ENCODE peak calls at places on chromosomes 4 and X, in four cellular contexts. U, I, P and G are unnamed samples.

GRCh38 chr4:8238515-8239053 is 31.0 kb upstream of the HTRA3 start:
- DNase-seq in U (peak), I (no peak), P (no peak), G (peak)

GRCh38 chr4:3010998-3011397 is 47.6 kb downstream of the GRK4 start:
- DNase-seq in U (no peak), I (no peak), P (no peak), G (no peak)

GRCh38 chr4:182922551-182923284 is 5.5 kb upstream of the DCTD start:
- DNase-seq in U (no peak), I (no peak), P (no peak), G (no peak)

GRCh38 chrX:6067600-6067999 is 161.1 kb downstream of the NLGN4X start:
- DNase-seq in U (no peak), I (no peak), P (no peak), G (no peak)

GRCh38 chrX:40646489-40647306 is 663 bp downstream of the CXorf38 start:
- DNase-seq in U (peak), I (no peak), P (no peak), G (peak)

GRCh38 chr4:91837608-91838029 is 466.1 kb upstream of the GRID2 start:
- DNase-seq in U (no peak), I (no peak), P (no peak), G (no peak)

GRCh38 chrX:115393271-115393670 is 103.8 kb downstream of the LUZP4 start:
- DNase-seq in U (no peak), I (no peak), P (no peak), G (no peak)

GRCh38 chr4:14910411-14910810 is 91.9 kb upstream of the CPEB2 start:
- DNase-seq in U (no peak), I (no peak), P (no peak), G (no peak)

GRCh38 chr4:169254546-169254983 is 16.2 kb downstream of the SH3RF1 start:
- DNase-seq in U (no peak), I (no peak), P (no peak), G (no peak)

GRCh38 chrX:50770702-50771101 is 43.3 kb downstream of the SHROOM4 start:
- DNase-seq in U (no peak), I (no peak), P (no peak), G (no peak)

GRCh38 chr4:128153795-128154194 is 92.7 kb downstream of the LARP1B start:
- DNase-seq in U (no peak), I (no peak), P (no peak), G (no peak)

GRCh38 chr4:153954654-153955053 is 165.8 kb upstream of the SFRP2 start:
- DNase-seq in U (no peak), I (no peak), P (no peak), G (peak)

GRCh38 chrX:39957816-39958561 is 139.8 kb downstream of the BCOR start:
- DNase-seq in U (no peak), I (no peak), P (no peak), G (no peak)

GRCh38 chr4:70613182-70613892 is 15.2 kb upstream of the ENAM start:
- DNase-seq in U (no peak), I (no peak), P (no peak), G (peak)

GRCh38 chrX:115472131-115472530 is 88.8 kb upstream of the PLS3 start:
- DNase-seq in U (no peak), I (no peak), P (no peak), G (no peak)

GRCh38 chrX:51893931-51894696 is 691 bp downstream of the MAGED1 start:
- DNase-seq in U (peak), I (no peak), P (no peak), G (no peak)

GRCh38 chrX:103215037-103215767 is at the start of gene BEX4:
- DNase-seq in U (peak), I (peak), P (peak), G (peak)

GRCh38 chrX:806586-806985 is 176.0 kb downstream of the SHOX start:
- DNase-seq in U (no peak), I (no peak), P (no peak), G (no peak)

GRCh38 chr4:166198041-166198440 is 325.0 kb downstream of the TLL1 start:
- DNase-seq in U (no peak), I (no peak), P (no peak), G (no peak)

GRCh38 chr4:20248155-20248558 is 3.5 kb upstream of the SLIT2 start:
- DNase-seq in U (peak), I (no peak), P (no peak), G (no peak)

GRCh38 chr4:55554453-55555030 is 7.8 kb upstream of the CLOCK start:
- DNase-seq in U (no peak), I (no peak), P (no peak), G (peak)

GRCh38 chr4:7124643-7125442 is 57.0 kb upstream of the GRPEL1 start:
- DNase-seq in U (no peak), I (no peak), P (no peak), G (peak)

GRCh38 chr4:13678186-13678924 is 50.8 kb upstream of the BOD1L1 start:
- DNase-seq in U (no peak), I (no peak), P (no peak), G (peak)

GRCh38 chr4:13567125-13567524 is 22.8 kb upstream of the NKX3-2 start:
- DNase-seq in U (no peak), I (no peak), P (no peak), G (no peak)

GRCh38 chr4:81454498-81454897 is 17.2 kb downstream of the RASGEF1B start:
- DNase-seq in U (no peak), I (no peak), P (no peak), G (no peak)

GRCh38 chr4:121791481-121791880 is 9.6 kb upstream of the EXOSC9 start:
- DNase-seq in U (no peak), I (no peak), P (no peak), G (no peak)

GRCh38 chrX:107673401-107673800 is 45.1 kb downstream of the PRPS1 start:
- DNase-seq in U (no peak), I (no peak), P (no peak), G (no peak)

GRCh38 chr4:72900952-72901351 is 168.6 kb downstream of the COX18 start:
- DNase-seq in U (no peak), I (no peak), P (no peak), G (no peak)

GRCh38 chr4:15413623-15414019 is 14.2 kb upstream of the C1QTNF7 start:
- DNase-seq in U (no peak), I (no peak), P (no peak), G (no peak)